ENCODE peak calls at places on chromosomes 13 and 19, in four cellular contexts. U, J, O and Q are unnamed samples.

GRCh38 chr19:57664269-57665127 is 4.2 kb upstream of the ZSCAN4 start:
- DNase-seq in U (peak), J (peak), O (peak), Q (no peak)

GRCh38 chr19:41299755-41300089 is 10.2 kb upstream of the CCDC97 start:
- DNase-seq in U (peak), J (no peak), O (no peak), Q (no peak)

GRCh38 chr19:8240274-8241229 is 31.4 kb downstream of the CERS4 start:
- DNase-seq in U (peak), J (peak), O (peak), Q (peak)

GRCh38 chr13:75474956-75475355 is 7.0 kb downstream of the TBC1D4 start:
- DNase-seq in U (no peak), J (no peak), O (no peak), Q (no peak)

GRCh38 chr19:974564-975257 is 9.4 kb upstream of the WDR18 start:
- DNase-seq in U (no peak), J (no peak), O (no peak), Q (no peak)

GRCh38 chr13:44969858-44970484 is 19.3 kb downstream of the NUFIP1 start:
- DNase-seq in U (peak), J (peak), O (no peak), Q (peak)

GRCh38 chr13:91286317-91286716 is 61.2 kb upstream of the MIR17HG start:
- DNase-seq in U (no peak), J (no peak), O (no peak), Q (no peak)

GRCh38 chr13:106100261-106100919 is 435.1 kb downstream of the EFNB2 start:
- DNase-seq in U (no peak), J (no peak), O (no peak), Q (peak)

GRCh38 chr13:110499621-110500281 is 61.8 kb downstream of the RAB20 start:
- DNase-seq in U (peak), J (no peak), O (no peak), Q (peak)

GRCh38 chr13:64817721-64818120 is 2412.4 kb downstream of the PCDH9 start:
- DNase-seq in U (peak), J (no peak), O (no peak), Q (no peak)

GRCh38 chr13:112690242-112690943 is 555 bp downstream of the ATP11A start:
- DNase-seq in U (peak), J (no peak), O (no peak), Q (peak)

GRCh38 chr13:102212729-102213128 is 189.1 kb downstream of the FGF14 start:
- DNase-seq in U (no peak), J (no peak), O (no peak), Q (no peak)
- TF ChIP-seq MAFK in U (no peak), J (no peak), O (no peak), Q (no peak)

GRCh38 chr13:68190826-68191225 is 960.7 kb upstream of the PCDH9 start:
- DNase-seq in U (no peak), J (peak), O (no peak), Q (no peak)
- TF ChIP-seq MAFK in U (no peak), J (no peak), O (no peak), Q (no peak)

GRCh38 chr19:35117017-35117570 is 1.5 kb downstream of the FXYD3 start:
- DNase-seq in U (no peak), J (no peak), O (no peak), Q (no peak)

GRCh38 chr19:35115538-35115951 is at the start of gene FXYD3:
- DNase-seq in U (no peak), J (no peak), O (no peak), Q (no peak)

GRCh38 chr19:35116085-35116801 is 620 bp downstream of the FXYD3 start:
- DNase-seq in U (no peak), J (no peak), O (no peak), Q (no peak)

GRCh38 chr19:35112995-35113693 is 2.5 kb upstream of the FXYD3 start:
- DNase-seq in U (no peak), J (peak), O (no peak), Q (no peak)

DNA sequence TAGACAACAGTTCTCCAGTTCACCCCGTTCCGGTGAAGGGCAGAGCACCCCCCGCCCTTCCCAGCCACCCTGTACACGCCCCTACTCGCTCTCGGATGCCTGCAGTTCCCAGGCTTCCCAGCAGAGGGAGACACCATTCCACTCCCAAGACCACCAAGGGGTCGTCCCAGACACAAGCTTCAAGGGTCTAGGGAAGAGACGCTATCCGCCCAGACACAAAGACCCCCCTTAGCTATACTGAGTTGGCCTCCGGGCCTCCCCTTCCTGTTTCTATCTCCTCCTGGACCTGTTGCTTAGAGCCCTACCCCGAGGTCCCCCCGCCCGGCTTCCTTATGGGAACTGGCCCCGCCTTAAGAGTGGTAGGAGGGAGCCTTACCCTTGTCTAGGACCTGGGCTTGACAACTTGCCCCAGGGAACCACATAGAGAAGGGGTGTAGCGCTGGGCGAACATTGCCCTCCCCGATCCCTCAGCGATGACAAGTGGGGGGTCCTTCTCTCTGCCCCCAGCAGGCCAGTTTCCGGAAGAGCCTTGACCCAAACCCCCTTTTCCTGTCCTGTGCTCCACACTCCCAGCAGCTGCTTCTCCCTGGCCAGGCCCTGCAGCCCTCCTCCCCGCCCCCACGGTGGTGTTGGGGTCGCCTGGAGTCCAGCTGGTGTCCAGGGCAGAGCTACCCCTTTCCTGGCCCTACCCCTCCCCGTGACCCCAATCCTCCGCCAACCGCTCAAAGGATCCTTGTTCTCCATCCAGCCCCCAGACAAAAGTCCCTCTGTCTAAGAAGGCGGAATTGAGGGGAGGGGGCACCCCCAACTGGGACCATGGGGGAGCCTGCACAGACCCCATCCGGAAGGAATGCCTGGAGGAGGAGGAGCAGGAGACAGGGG is 726 bp upstream of the FXYD3 start:
- DNase-seq in U (peak), J (peak), O (peak), Q (peak)
- TF ChIP-seq MAFK in U (no peak), J (no peak), O (no peak), Q (no peak)

GRCh38 chr19:2315818-2316353 is 7.9 kb upstream of the LINGO3 start:
- DNase-seq in U (peak), J (peak), O (peak), Q (no peak)
- TF ChIP-seq MAFK in U (no peak), J (no peak), O (no peak), Q (no peak)

GRCh38 chr13:59111711-59112110 is 1052.0 kb downstream of the DIAPH3 start:
- DNase-seq in U (peak), J (no peak), O (no peak), Q (no peak)

GRCh38 chr13:59112375-59112774 is 1051.4 kb downstream of the DIAPH3 start:
- DNase-seq in U (peak), J (no peak), O (no peak), Q (no peak)
- TF ChIP-seq MAFK in U (no peak), J (no peak), O (no peak), Q (no peak)

GRCh38 chr13:99415851-99416331 is 85.4 kb upstream of the TM9SF2 start:
- DNase-seq in U (no peak), J (no peak), O (no peak), Q (no peak)
- TF ChIP-seq MAFK in U (no peak), J (no peak), O (no peak), Q (no peak)

DNA sequence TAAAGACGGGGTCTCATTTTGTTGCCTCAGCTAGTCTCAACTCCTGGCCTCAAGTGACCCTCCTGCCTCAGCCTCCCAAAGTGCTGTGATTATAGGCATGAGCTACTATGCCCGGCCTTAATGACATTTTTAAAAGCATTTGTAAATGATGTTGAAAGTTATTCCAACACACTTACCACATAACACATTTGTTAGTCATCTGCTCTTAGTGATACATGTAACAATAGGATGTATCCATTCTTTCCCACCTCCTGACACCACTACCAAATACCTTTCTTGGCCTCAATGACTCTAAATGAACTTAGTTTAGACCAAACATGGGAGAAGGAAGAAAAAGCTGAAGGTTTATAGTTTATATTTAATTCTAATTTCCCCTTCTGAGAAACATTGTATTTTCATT is 59.8 kb upstream of the MEDAG start:
- DNase-seq in U (peak), J (no peak), O (no peak), Q (no peak)
- TF ChIP-seq MAFK in U (no peak), J (no peak), O (no peak), Q (no peak)

GRCh38 chr13:28493740-28494536 is 990 bp downstream of the FLT1 start:
- DNase-seq in U (no peak), J (no peak), O (no peak), Q (no peak)
- TF ChIP-seq MAFK in U (no peak), J (no peak), O (no peak), Q (no peak)